ENCODE peak calls at places on chromosomes 2 and 18, in four cellular contexts. One of them, this sample, is unnamed.

GRCh38 chr18:3388980-3389379 is 61.0 kb upstream of the TGIF1 start:
- DNase-seq in activated naive CD4-positive, alpha-beta T cell: no peak
- DNase-seq in stimulated activated CD4-positive, alpha-beta T cell treated with anti-CD3 and anti-CD28 coated beads, Interleukin-1b, Interleukin-23, amount 100 ng/mL, for 24 hours: no peak
- DNase-seq in nucleus accumbens: no peak
- DNase-seq in this sample: no peak

GRCh38 chr2:39059366-39059952 is 61.4 kb downstream of the SOS1 start:
- DNase-seq in activated naive CD4-positive, alpha-beta T cell: no peak
- DNase-seq in stimulated activated CD4-positive, alpha-beta T cell treated with anti-CD3 and anti-CD28 coated beads, Interleukin-1b, Interleukin-23, amount 100 ng/mL, for 24 hours: no peak
- DNase-seq in nucleus accumbens: no peak
- DNase-seq in this sample: no peak

GRCh38 chr2:241410739-241411176 is 54.7 kb downstream of the FARP2 start:
- DNase-seq in activated naive CD4-positive, alpha-beta T cell: no peak
- DNase-seq in stimulated activated CD4-positive, alpha-beta T cell treated with anti-CD3 and anti-CD28 coated beads, Interleukin-1b, Interleukin-23, amount 100 ng/mL, for 24 hours: no peak
- DNase-seq in nucleus accumbens: peak; percentile 56
- DNase-seq in this sample: no peak

GRCh38 chr2:240451108-240451611 is 15.7 kb downstream of the GPC1 start:
- DNase-seq in activated naive CD4-positive, alpha-beta T cell: no peak
- DNase-seq in stimulated activated CD4-positive, alpha-beta T cell treated with anti-CD3 and anti-CD28 coated beads, Interleukin-1b, Interleukin-23, amount 100 ng/mL, for 24 hours: no peak
- DNase-seq in nucleus accumbens: no peak
- DNase-seq in this sample: no peak

GRCh38 chr2:149661844-149662243 is 74.3 kb upstream of the MMADHC start:
- DNase-seq in activated naive CD4-positive, alpha-beta T cell: no peak
- DNase-seq in stimulated activated CD4-positive, alpha-beta T cell treated with anti-CD3 and anti-CD28 coated beads, Interleukin-1b, Interleukin-23, amount 100 ng/mL, for 24 hours: no peak
- DNase-seq in nucleus accumbens: no peak
- DNase-seq in this sample: no peak

GRCh38 chr2:120470041-120470716 is 124.2 kb downstream of the INHBB start:
- DNase-seq in activated naive CD4-positive, alpha-beta T cell: no peak
- DNase-seq in stimulated activated CD4-positive, alpha-beta T cell treated with anti-CD3 and anti-CD28 coated beads, Interleukin-1b, Interleukin-23, amount 100 ng/mL, for 24 hours: no peak
- DNase-seq in nucleus accumbens: no peak
- DNase-seq in this sample: no peak

GRCh38 chr2:167187049-167187727 is 298.9 kb downstream of the XIRP2 start:
- DNase-seq in activated naive CD4-positive, alpha-beta T cell: no peak
- DNase-seq in stimulated activated CD4-positive, alpha-beta T cell treated with anti-CD3 and anti-CD28 coated beads, Interleukin-1b, Interleukin-23, amount 100 ng/mL, for 24 hours: no peak
- DNase-seq in nucleus accumbens: no peak
- DNase-seq in this sample: no peak

GRCh38 chr18:32576296-32576916 is 105.7 kb upstream of the GAREM1 start:
- DNase-seq in activated naive CD4-positive, alpha-beta T cell: no peak
- DNase-seq in stimulated activated CD4-positive, alpha-beta T cell treated with anti-CD3 and anti-CD28 coated beads, Interleukin-1b, Interleukin-23, amount 100 ng/mL, for 24 hours: no peak
- DNase-seq in nucleus accumbens: peak; percentile 9
- DNase-seq in this sample: no peak

GRCh38 chr2:163667064-163667887 is 68.5 kb downstream of the FIGN start:
- DNase-seq in activated naive CD4-positive, alpha-beta T cell: no peak
- DNase-seq in stimulated activated CD4-positive, alpha-beta T cell treated with anti-CD3 and anti-CD28 coated beads, Interleukin-1b, Interleukin-23, amount 100 ng/mL, for 24 hours: no peak
- DNase-seq in nucleus accumbens: no peak
- DNase-seq in this sample: no peak

GRCh38 chr18:5440297-5440696 is 103.5 kb downstream of the EPB41L3 start:
- DNase-seq in activated naive CD4-positive, alpha-beta T cell: no peak
- DNase-seq in stimulated activated CD4-positive, alpha-beta T cell treated with anti-CD3 and anti-CD28 coated beads, Interleukin-1b, Interleukin-23, amount 100 ng/mL, for 24 hours: no peak
- DNase-seq in nucleus accumbens: no peak
- DNase-seq in this sample: no peak

GRCh38 chr2:20523053-20523452 is 76.2 kb downstream of the RHOB start:
- DNase-seq in activated naive CD4-positive, alpha-beta T cell: no peak
- DNase-seq in stimulated activated CD4-positive, alpha-beta T cell treated with anti-CD3 and anti-CD28 coated beads, Interleukin-1b, Interleukin-23, amount 100 ng/mL, for 24 hours: no peak
- DNase-seq in nucleus accumbens: no peak
- DNase-seq in this sample: no peak

GRCh38 chr2:33426666-33427231 is 49.7 kb upstream of the RASGRP3 start:
- DNase-seq in activated naive CD4-positive, alpha-beta T cell: no peak
- DNase-seq in stimulated activated CD4-positive, alpha-beta T cell treated with anti-CD3 and anti-CD28 coated beads, Interleukin-1b, Interleukin-23, amount 100 ng/mL, for 24 hours: no peak
- DNase-seq in nucleus accumbens: no peak
- DNase-seq in this sample: no peak

This sample was measured in H1.